ENCODE peak calls at places on chromosome 16, in ten cellular contexts. V is cardiac muscle cell, U is fibroblast of lung, B is osteoblast, H is uterus, K is aorta, L is left lung, S is A549, C is mucosa of descending colon, Y is breast epithelium. J is an unnamed sample. For H3K9me3, the result is how much of the 10 kb centered on the place peaks cover.

GRCh38 chr16:22685162-22685830 is 128.7 kb upstream of the HS3ST2 start:
- DNase-seq in S (no peak), B (peak), C (no peak), K (no peak), L (no peak), H (peak), V (no peak), Y (no peak), U (peak), J (no peak)

GRCh38 chr16:22358000-22358399 is 16.4 kb downstream of the CDR2 start:
- DNase-seq in B (no peak), S (no peak), K (no peak), Y (no peak), U (no peak), V (no peak), C (no peak), H (no peak), L (no peak), J (no peak)

GRCh38 chr16:54649846-54650245 is 280.8 kb upstream of the IRX5 start:
- DNase-seq in Y (no peak), S (no peak), B (no peak), L (no peak), H (no peak), K (no peak), U (no peak), V (no peak), C (no peak), J (no peak)

GRCh38 chr16:54923055-54923473 is 7.6 kb upstream of the IRX5 start:
- DNase-seq in L (no peak), U (no peak), Y (no peak), S (no peak), K (no peak), H (no peak), V (no peak), B (no peak), C (no peak), J (no peak)

GRCh38 chr16:7390974-7391373 is 58.3 kb downstream of the RBFOX1 start:
- DNase-seq in V (no peak), L (no peak), B (no peak), S (no peak), H (no peak), U (no peak), Y (no peak), K (no peak), C (no peak), J (no peak)

GRCh38 chr16:68389006-68389405 is 59.3 kb downstream of the SMPD3 start:
- DNase-seq in H (no peak), L (no peak), C (peak), B (no peak), U (no peak), V (no peak), S (no peak), K (peak), Y (no peak), J (no peak)

GRCh38 chr16:85947511-85948509 is 48.8 kb downstream of the IRF8 start:
- DNase-seq in U (no peak), L (no peak), B (no peak), H (no peak), C (no peak), S (no peak), K (no peak), Y (no peak), V (no peak), J (no peak)

GRCh38 chr16:31157136-31157535 is 7.3 kb upstream of the PRSS36 start:
- DNase-seq in Y (no peak), V (no peak), K (no peak), B (no peak), U (no peak), S (no peak), L (peak), H (no peak), C (no peak), J (no peak)

GRCh38 chr16:27901956-27902355 is 161.6 kb downstream of the GSG1L start:
- DNase-seq in U (no peak), Y (no peak), K (no peak), H (no peak), B (no peak), V (no peak), S (no peak), L (no peak), C (no peak), J (no peak)

GRCh38 chr16:66549284-66550131 is at the start of gene TK2:
- DNase-seq in L (peak), K (peak), B (peak), C (peak), Y (no peak), S (peak), U (peak), V (peak), H (peak), J (peak)

GRCh38 chr16:28990375-28991040 is 5.7 kb downstream of the LAT start:
- DNase-seq in V (no peak), L (no peak), S (no peak), K (no peak), C (no peak), B (peak), Y (no peak), H (no peak), U (no peak), J (no peak)

GRCh38 chr16:85220125-85220839 is 108.0 kb upstream of the CIBAR2 start:
- DNase-seq in H (peak), U (peak), L (no peak), S (no peak), V (no peak), Y (no peak), C (peak), K (peak), B (peak), J (no peak)

GRCh38 chr16:30797670-30798309 is 10.8 kb upstream of the ZNF629 start:
- DNase-seq in C (no peak), L (no peak), Y (no peak), V (no peak), U (no peak), B (peak), H (no peak), K (no peak), S (no peak), J (no peak)

GRCh38 chr16:68658258-68658973 is 13.3 kb downstream of the CDH3 start:
- DNase-seq in H (no peak), K (no peak), L (no peak), S (peak), U (peak), Y (no peak), V (peak), B (peak), C (no peak), J (no peak)

GRCh38 chr16:78289844-78290277 is 190.4 kb downstream of the WWOX start:
- DNase-seq in C (no peak), V (no peak), K (no peak), B (no peak), S (no peak), U (no peak), L (no peak), Y (no peak), H (no peak), J (no peak)

GRCh38 chr16:55465077-55465896 is 13.7 kb upstream of the MMP2 start:
- DNase-seq in S (peak), U (peak), K (peak), L (peak), V (peak), B (no peak), C (peak), Y (peak), H (peak), J (peak)

GRCh38 chr16:89178453-89179147 is 7.1 kb downstream of the CDH15 start:
- DNase-seq in V (no peak), K (no peak), L (no peak), B (no peak), U (no peak), S (no peak), H (no peak), Y (no peak), C (no peak), J (no peak)

GRCh38 chr16:19108409-19109287 is 5.1 kb upstream of the ITPRIPL2 start:
- DNase-seq in C (no peak), Y (no peak), S (no peak), B (peak), L (no peak), V (no peak), U (no peak), H (no peak), K (no peak), J (no peak)

GRCh38 chr16:72242757-72243156 is 70.8 kb upstream of the PMFBP1 start:
- DNase-seq in H (no peak), B (no peak), Y (no peak), U (no peak), S (no peak), L (no peak), K (no peak), V (no peak), C (no peak), J (no peak)

GRCh38 chr16:85225291-85225690 is 113.0 kb upstream of the CIBAR2 start:
- DNase-seq in C (no peak), K (no peak), V (no peak), S (no peak), H (no peak), B (no peak), L (no peak), U (no peak), Y (no peak), J (no peak)

GRCh38 chr16:31113420-31114124 is 3.9 kb upstream of the KAT8 start:
- DNase-seq in C (no peak), U (no peak), K (no peak), S (no peak), B (peak), L (no peak), Y (no peak), H (no peak), V (no peak), J (no peak)

GRCh38 chr16:48596326-48596725 is 13.7 kb downstream of the N4BP1 start:
- DNase-seq in V (no peak), S (no peak), H (no peak), K (no peak), U (no peak), L (no peak), B (no peak), Y (no peak), C (no peak), J (no peak)
- H3K9me3 ChIP-seq in V (under half), S (under half), H (under half), K (under half), U (under half), L (under half), B (under half), Y (under half), C (under half), J (under half)

DNA sequence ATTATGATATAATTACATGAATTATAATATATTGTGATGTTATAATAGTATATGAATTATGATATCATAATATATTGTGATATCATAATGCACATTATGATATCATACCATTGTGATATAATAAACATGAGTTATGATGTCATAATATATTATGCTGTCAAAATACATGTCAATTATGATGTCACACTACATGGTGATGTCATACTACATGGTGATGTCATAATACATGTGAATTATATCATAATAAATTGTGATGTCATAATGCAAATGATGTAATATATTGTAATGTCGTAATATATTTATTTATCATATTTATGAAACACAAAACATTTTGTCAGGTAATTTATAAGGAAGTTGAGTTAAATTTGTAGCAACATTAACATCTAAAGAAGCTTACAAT is 1950.1 kb downstream of the TP53TG3F start:
- DNase-seq in B (no peak), V (no peak), H (no peak), L (no peak), U (peak), S (no peak), K (no peak), Y (no peak), C (no peak), J (no peak)
- H3K9me3 ChIP-seq in B (under half), V (under half), H (under half), L (under half), U (under half), S (under half), K (under half), Y (under half), C (half or more), J (under half)

GRCh38 chr16:62678796-62679195 is 642.6 kb upstream of the CDH8 start:
- DNase-seq in C (no peak), V (no peak), Y (no peak), K (no peak), B (no peak), L (no peak), H (no peak), S (no peak), U (no peak), J (no peak)
- H3K9me3 ChIP-seq in C (half or more), V (under half), Y (under half), K (under half), B (under half), L (half or more), H (under half), S (under half), U (under half), J (under half)

GRCh38 chr16:10391339-10391738 is 5.5 kb downstream of the ATF7IP2 start:
- DNase-seq in C (no peak), K (no peak), B (no peak), L (no peak), H (no peak), S (no peak), V (no peak), U (no peak), Y (no peak), J (no peak)
- H3K9me3 ChIP-seq in C (under half), K (under half), B (under half), L (under half), H (under half), S (under half), V (under half), U (under half), Y (under half), J (under half)

DNA sequence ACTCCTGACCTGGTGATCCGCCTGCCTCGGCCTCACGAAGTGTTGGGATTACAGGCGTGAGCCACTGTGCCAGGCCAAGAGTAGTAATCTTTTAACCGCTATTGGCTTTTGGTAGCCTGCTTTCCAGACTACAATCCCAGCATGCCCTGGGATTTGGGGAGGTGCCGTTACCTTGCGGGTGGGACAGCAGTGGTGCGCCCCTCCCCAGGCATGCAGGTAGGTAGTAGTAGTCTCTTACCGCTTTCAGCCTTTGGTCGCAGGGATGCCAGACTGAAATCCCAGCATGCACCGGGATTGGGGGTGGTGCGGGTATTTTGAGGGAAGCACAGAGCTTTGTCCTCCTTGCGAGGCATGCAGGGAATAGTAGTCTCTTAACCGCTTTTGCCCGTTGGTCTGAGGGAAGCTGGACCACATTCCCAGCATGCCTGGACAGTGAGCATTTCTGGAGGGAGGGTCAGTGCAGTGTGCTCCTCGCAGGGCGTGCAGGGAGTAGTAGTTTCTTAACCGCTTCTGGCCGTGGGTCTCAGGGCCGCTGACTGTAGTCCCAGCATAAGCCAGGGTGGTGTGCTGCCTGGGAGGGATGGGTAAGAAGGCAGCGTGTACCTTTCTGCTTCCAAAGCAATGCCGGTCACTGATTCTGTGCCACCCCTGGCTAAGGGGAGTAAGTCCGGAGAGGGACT is 1686.8 kb downstream of the TP53TG3F start:
- DNase-seq in U (no peak), K (peak), S (no peak), L (no peak), V (no peak), C (no peak), Y (no peak), H (no peak), B (no peak), J (no peak)
- H3K9me3 ChIP-seq in U (under half), K (under half), S (under half), L (half or more), V (under half), C (half or more), Y (half or more), H (under half), B (under half), J (under half)

DNA sequence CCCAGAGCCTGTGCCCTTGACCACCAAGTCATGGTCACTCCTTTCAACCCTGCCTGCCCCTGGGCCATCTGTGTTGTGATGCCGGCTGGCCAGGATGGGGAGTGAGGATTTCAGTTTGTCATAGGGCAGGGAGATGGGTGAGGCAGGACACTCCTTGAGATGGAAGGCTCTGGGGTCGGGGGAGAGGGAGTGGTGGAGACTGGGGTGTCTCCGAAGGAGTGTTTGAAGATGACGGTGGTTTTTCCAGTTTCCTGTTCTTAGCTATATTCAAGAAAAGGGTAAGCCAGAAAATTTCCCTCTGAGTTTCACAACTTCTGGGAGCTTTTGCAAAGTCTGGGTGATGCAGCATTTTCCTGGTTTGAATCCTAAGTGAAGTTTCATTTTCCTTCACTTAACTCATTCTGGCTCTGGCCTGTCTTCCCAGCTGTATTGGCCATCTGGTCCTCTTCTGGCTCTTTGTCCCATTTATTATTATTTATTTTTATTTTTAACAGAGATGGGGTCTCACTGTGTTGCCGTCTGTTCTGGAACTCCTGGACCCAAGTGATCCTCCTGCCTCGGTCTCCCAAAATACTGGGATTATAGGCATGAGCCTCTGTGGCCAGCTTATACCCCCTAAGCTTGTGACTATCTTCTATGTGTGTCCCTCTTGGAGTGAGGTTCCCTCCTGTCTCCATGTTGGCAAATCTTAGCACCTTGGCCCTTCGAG is 27.7 kb downstream of the ABCC1 start:
- DNase-seq in U (peak), V (no peak), Y (no peak), B (no peak), S (no peak), C (no peak), K (peak), L (no peak), H (no peak), J (no peak)
- H3K9me3 ChIP-seq in U (under half), V (under half), Y (under half), B (under half), S (under half), C (under half), K (under half), L (under half), H (under half), J (under half)

DNA sequence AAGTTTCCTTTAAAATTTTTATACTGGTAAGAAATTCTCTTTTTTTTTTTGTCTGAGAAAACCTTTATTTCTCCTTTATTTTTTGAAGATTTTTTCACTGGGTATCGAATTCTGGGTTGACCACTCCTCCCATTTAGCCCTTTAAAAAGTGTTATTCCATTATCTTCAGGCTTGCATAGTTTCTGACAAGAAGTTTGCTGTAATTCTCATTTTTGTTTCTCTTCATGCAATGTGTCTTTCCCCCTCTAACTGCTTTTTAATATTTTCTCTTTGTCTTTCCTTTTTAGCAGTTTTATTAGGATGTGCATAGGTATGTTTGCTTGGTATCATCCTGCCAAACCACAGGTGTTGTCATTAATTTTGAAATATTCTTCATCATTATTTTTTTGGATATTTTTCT is 67.7 kb upstream of the GOT2 start:
- DNase-seq in L (no peak), S (no peak), U (no peak), H (no peak), C (no peak), V (no peak), K (no peak), Y (no peak), B (no peak), J (no peak)
- H3K9me3 ChIP-seq in L (under half), S (under half), U (under half), H (under half), C (under half), V (under half), K (under half), Y (under half), B (under half), J (under half)

J was measured in T-helper 17 cell.